ENCODE peak calls at places on chromosomes 12 and 14, in six cellular contexts. One of them, this sample, is unnamed.

GRCh38 chr14:26204954-26205479 is 392.8 kb downstream of the NOVA1 start:
- DNase-seq in chondrocyte: no peak
- DNase-seq in progenitor cell of endocrine pancreas: peak; percentile 20
- DNase-seq in vagina: no peak
- DNase-seq in upper lobe of left lung: no peak
- DNase-seq in CD8-positive, alpha-beta T cell: no peak
- DNase-seq in this sample: no peak

GRCh38 chr12:14743061-14743460 is 46.7 kb upstream of the GUCY2C start:
- DNase-seq in CD8-positive, alpha-beta T cell: no peak
- DNase-seq in chondrocyte: no peak
- DNase-seq in progenitor cell of endocrine pancreas: no peak
- DNase-seq in upper lobe of left lung: no peak
- DNase-seq in vagina: no peak
- DNase-seq in this sample: no peak

GRCh38 chr12:52726451-52726850 is 23.1 kb upstream of the KRT77 start:
- DNase-seq in CD8-positive, alpha-beta T cell: no peak
- DNase-seq in upper lobe of left lung: no peak
- DNase-seq in progenitor cell of endocrine pancreas: no peak
- DNase-seq in vagina: no peak
- DNase-seq in chondrocyte: no peak
- DNase-seq in this sample: no peak

GRCh38 chr12:88308825-88309224 is 166.7 kb downstream of the TMTC3 start:
- DNase-seq in vagina: no peak
- DNase-seq in progenitor cell of endocrine pancreas: no peak
- DNase-seq in chondrocyte: no peak
- DNase-seq in CD8-positive, alpha-beta T cell: no peak
- DNase-seq in upper lobe of left lung: no peak
- DNase-seq in this sample: no peak

GRCh38 chr14:22981090-22982012 is 1.0 kb downstream of the AJUBA start:
- DNase-seq in CD8-positive, alpha-beta T cell: peak; percentile 23
- DNase-seq in upper lobe of left lung: peak; percentile 27
- DNase-seq in chondrocyte: no peak
- DNase-seq in vagina: no peak
- DNase-seq in progenitor cell of endocrine pancreas: no peak
- DNase-seq in this sample: no peak

GRCh38 chr12:6106208-6106607 is 18.3 kb downstream of the VWF start:
- DNase-seq in chondrocyte: no peak
- DNase-seq in progenitor cell of endocrine pancreas: no peak
- DNase-seq in vagina: no peak
- DNase-seq in CD8-positive, alpha-beta T cell: no peak
- DNase-seq in upper lobe of left lung: no peak
- DNase-seq in this sample: no peak

GRCh38 chr12:39752482-39753147 is 133.0 kb upstream of the ABCD2 start:
- DNase-seq in CD8-positive, alpha-beta T cell: no peak
- DNase-seq in progenitor cell of endocrine pancreas: no peak
- DNase-seq in upper lobe of left lung: no peak
- DNase-seq in vagina: no peak
- DNase-seq in chondrocyte: no peak
- DNase-seq in this sample: no peak

GRCh38 chr12:100826323-100826722 is 31.7 kb downstream of the ANO4 start:
- DNase-seq in chondrocyte: no peak
- DNase-seq in CD8-positive, alpha-beta T cell: no peak
- DNase-seq in progenitor cell of endocrine pancreas: peak; percentile 64
- DNase-seq in vagina: no peak
- DNase-seq in upper lobe of left lung: peak; percentile 22
- DNase-seq in this sample: no peak

GRCh38 chr14:36451346-36452065 is 68.5 kb downstream of the NKX2-1 start:
- DNase-seq in vagina: no peak
- DNase-seq in upper lobe of left lung: peak; percentile 82
- DNase-seq in chondrocyte: no peak
- DNase-seq in CD8-positive, alpha-beta T cell: no peak
- DNase-seq in progenitor cell of endocrine pancreas: no peak
- DNase-seq in this sample: no peak

GRCh38 chr12:15596174-15596573 is 193.0 kb downstream of the EPS8 start:
- DNase-seq in CD8-positive, alpha-beta T cell: no peak
- DNase-seq in chondrocyte: no peak
- DNase-seq in vagina: no peak
- DNase-seq in upper lobe of left lung: no peak
- DNase-seq in progenitor cell of endocrine pancreas: no peak
- DNase-seq in this sample: no peak

GRCh38 chr14:101127239-101127638 is 223.7 kb upstream of the RTL1 start:
- DNase-seq in vagina: no peak
- DNase-seq in CD8-positive, alpha-beta T cell: peak; percentile 7
- DNase-seq in upper lobe of left lung: no peak
- DNase-seq in progenitor cell of endocrine pancreas: no peak
- DNase-seq in chondrocyte: no peak
- DNase-seq in this sample: no peak

GRCh38 chr12:96000858-96001257 is 4.7 kb upstream of the HAL start:
- DNase-seq in CD8-positive, alpha-beta T cell: no peak
- DNase-seq in upper lobe of left lung: no peak
- DNase-seq in chondrocyte: no peak
- DNase-seq in progenitor cell of endocrine pancreas: no peak
- DNase-seq in vagina: no peak
- DNase-seq in this sample: no peak

GRCh38 chr14:23352506-23353432 is at the start of gene SLC22A17:
- DNase-seq in progenitor cell of endocrine pancreas: peak; percentile 36
- DNase-seq in upper lobe of left lung: peak; percentile 63
- DNase-seq in chondrocyte: no peak
- DNase-seq in vagina: no peak
- DNase-seq in CD8-positive, alpha-beta T cell: peak; percentile 51
- DNase-seq in this sample: no peak

GRCh38 chr12:49936895-49937294 is 13.6 kb upstream of the AQP2 start:
- DNase-seq in progenitor cell of endocrine pancreas: no peak
- DNase-seq in upper lobe of left lung: no peak
- DNase-seq in vagina: no peak
- DNase-seq in chondrocyte: no peak
- DNase-seq in CD8-positive, alpha-beta T cell: no peak
- DNase-seq in this sample: no peak

GRCh38 chr12:133130808-133131128 is 341 bp downstream of the ZNF10 start:
- DNase-seq in CD8-positive, alpha-beta T cell: no peak
- DNase-seq in vagina: no peak
- DNase-seq in progenitor cell of endocrine pancreas: peak; percentile 14
- DNase-seq in chondrocyte: no peak
- DNase-seq in upper lobe of left lung: peak; percentile 23
- DNase-seq in this sample: no peak

GRCh38 chr12:115035536-115036107 is 351.6 kb upstream of the TBX3 start:
- DNase-seq in vagina: no peak
- DNase-seq in CD8-positive, alpha-beta T cell: no peak
- DNase-seq in upper lobe of left lung: no peak
- DNase-seq in chondrocyte: no peak
- DNase-seq in progenitor cell of endocrine pancreas: no peak
- DNase-seq in this sample: no peak

GRCh38 chr12:123634142-123634561 is 523 bp downstream of the GTF2H3 start:
- DNase-seq in CD8-positive, alpha-beta T cell: no peak
- DNase-seq in chondrocyte: no peak
- DNase-seq in progenitor cell of endocrine pancreas: no peak
- DNase-seq in upper lobe of left lung: no peak
- DNase-seq in vagina: no peak
- DNase-seq in this sample: no peak

GRCh38 chr12:94615284-94616216 is 34.8 kb downstream of the TMCC3 start:
- DNase-seq in chondrocyte: no peak
- DNase-seq in vagina: no peak
- DNase-seq in upper lobe of left lung: no peak
- DNase-seq in progenitor cell of endocrine pancreas: no peak
- DNase-seq in CD8-positive, alpha-beta T cell: no peak
- DNase-seq in this sample: no peak

GRCh38 chr12:122865268-122866231 is 30.3 kb downstream of the HIP1R start:
- DNase-seq in CD8-positive, alpha-beta T cell: no peak
- DNase-seq in progenitor cell of endocrine pancreas: no peak
- DNase-seq in upper lobe of left lung: peak; percentile 63
- DNase-seq in vagina: no peak
- DNase-seq in chondrocyte: no peak
- DNase-seq in this sample: no peak

GRCh38 chr12:76764856-76765255 is 941 bp downstream of the ZDHHC17 start:
- DNase-seq in vagina: no peak
- DNase-seq in upper lobe of left lung: no peak
- DNase-seq in CD8-positive, alpha-beta T cell: no peak
- DNase-seq in progenitor cell of endocrine pancreas: no peak
- DNase-seq in chondrocyte: no peak
- DNase-seq in this sample: peak; percentile 21

GRCh38 chr14:104794099-104794498 is 1.4 kb downstream of the AKT1 start:
- DNase-seq in chondrocyte: no peak
- DNase-seq in CD8-positive, alpha-beta T cell: peak; percentile 44
- DNase-seq in upper lobe of left lung: peak; percentile 82
- DNase-seq in vagina: no peak
- DNase-seq in progenitor cell of endocrine pancreas: peak; percentile 34
- DNase-seq in this sample: no peak

GRCh38 chr14:47665337-47666134 is 9.9 kb downstream of the MDGA2 start:
- DNase-seq in CD8-positive, alpha-beta T cell: no peak
- DNase-seq in chondrocyte: peak; percentile 61
- DNase-seq in vagina: no peak
- DNase-seq in upper lobe of left lung: no peak
- DNase-seq in progenitor cell of endocrine pancreas: no peak
- DNase-seq in this sample: no peak

GRCh38 chr12:9673404-9674225 is 4.1 kb downstream of the CLEC2D start:
- DNase-seq in vagina: no peak
- DNase-seq in chondrocyte: no peak
- DNase-seq in progenitor cell of endocrine pancreas: no peak
- DNase-seq in upper lobe of left lung: peak; percentile 74
- DNase-seq in CD8-positive, alpha-beta T cell: peak; percentile 63
- DNase-seq in this sample: peak; percentile 33

GRCh38 chr14:26765768-26766550 is 168.1 kb upstream of the NOVA1 start:
- DNase-seq in vagina: no peak
- DNase-seq in upper lobe of left lung: peak; percentile 25
- DNase-seq in CD8-positive, alpha-beta T cell: no peak
- DNase-seq in chondrocyte: no peak
- DNase-seq in progenitor cell of endocrine pancreas: no peak
- DNase-seq in this sample: no peak

GRCh38 chr14:101503431-101504095 is 57.7 kb upstream of the DIO3 start:
- DNase-seq in CD8-positive, alpha-beta T cell: no peak
- DNase-seq in progenitor cell of endocrine pancreas: no peak
- DNase-seq in vagina: no peak
- DNase-seq in chondrocyte: peak; percentile 65
- DNase-seq in upper lobe of left lung: peak; percentile 5
- DNase-seq in this sample: peak; percentile 5

GRCh38 chr12:118166946-118167345 is 31.0 kb downstream of the PEBP1 start:
- DNase-seq in progenitor cell of endocrine pancreas: no peak
- DNase-seq in upper lobe of left lung: no peak
- DNase-seq in chondrocyte: no peak
- DNase-seq in vagina: no peak
- DNase-seq in CD8-positive, alpha-beta T cell: no peak
- DNase-seq in this sample: no peak

GRCh38 chr12:118160536-118160935 is 24.6 kb downstream of the PEBP1 start:
- DNase-seq in chondrocyte: no peak
- DNase-seq in upper lobe of left lung: no peak
- DNase-seq in vagina: no peak
- DNase-seq in progenitor cell of endocrine pancreas: no peak
- DNase-seq in CD8-positive, alpha-beta T cell: no peak
- DNase-seq in this sample: no peak

DNA sequence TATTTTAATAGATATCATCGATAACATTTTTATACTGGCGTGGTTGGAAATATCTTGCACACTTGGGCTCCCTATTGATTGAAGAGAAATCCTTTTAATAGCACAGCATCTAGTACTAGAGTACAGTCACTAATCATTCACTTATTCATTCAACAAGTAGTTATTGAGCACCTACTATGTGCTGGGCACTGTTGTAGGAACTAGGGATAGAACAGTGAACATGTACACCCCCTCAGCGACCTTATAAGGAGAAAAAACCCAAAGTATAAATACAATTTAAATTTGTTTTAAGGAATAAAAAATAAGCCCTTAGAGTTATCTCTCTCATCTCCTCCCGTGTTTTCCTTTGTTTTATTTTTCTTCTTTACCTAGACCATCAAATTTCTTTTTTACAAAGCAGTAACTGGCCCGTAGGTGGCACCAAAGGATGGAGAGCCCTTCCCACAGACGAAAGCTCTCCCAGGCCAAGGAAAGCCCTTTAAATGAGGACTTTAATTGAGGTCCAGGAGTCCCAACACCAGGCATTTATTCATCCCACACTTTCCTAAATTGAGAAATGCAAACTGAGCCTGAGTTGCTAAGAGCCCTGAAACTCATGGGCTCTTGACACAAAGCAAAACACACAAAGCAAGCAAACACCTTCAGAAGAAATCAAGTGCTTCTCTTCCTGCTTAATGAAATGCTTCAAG is 29.0 kb downstream of the PEBP1 start:
- DNase-seq in CD8-positive, alpha-beta T cell: no peak
- DNase-seq in upper lobe of left lung: peak; percentile 39
- DNase-seq in chondrocyte: no peak
- DNase-seq in progenitor cell of endocrine pancreas: peak; percentile 24
- DNase-seq in vagina: no peak
- DNase-seq in this sample: no peak
- TF ChIP-seq CTCF in CD8-positive, alpha-beta T cell: no peak
- TF ChIP-seq CTCF in upper lobe of left lung: peak; percentile 14
- TF ChIP-seq CTCF in chondrocyte: peak; percentile 86
- TF ChIP-seq CTCF in progenitor cell of endocrine pancreas: peak; percentile 68
- TF ChIP-seq CTCF in vagina: no peak
- TF ChIP-seq CTCF in this sample: no peak

GRCh38 chr14:87613856-87614255 is 379.1 kb downstream of the GALC start:
- DNase-seq in CD8-positive, alpha-beta T cell: no peak
- DNase-seq in progenitor cell of endocrine pancreas: no peak
- DNase-seq in chondrocyte: no peak
- DNase-seq in upper lobe of left lung: no peak
- DNase-seq in vagina: no peak
- DNase-seq in this sample: no peak

GRCh38 chr14:87617079-87617478 is 375.9 kb downstream of the GALC start:
- DNase-seq in vagina: no peak
- DNase-seq in chondrocyte: no peak
- DNase-seq in CD8-positive, alpha-beta T cell: no peak
- DNase-seq in progenitor cell of endocrine pancreas: no peak
- DNase-seq in upper lobe of left lung: no peak
- DNase-seq in this sample: no peak

GRCh38 chr14:87615822-87616679 is 376.9 kb downstream of the GALC start:
- DNase-seq in CD8-positive, alpha-beta T cell: no peak
- DNase-seq in vagina: no peak
- DNase-seq in chondrocyte: no peak
- DNase-seq in progenitor cell of endocrine pancreas: peak; percentile 54
- DNase-seq in upper lobe of left lung: no peak
- DNase-seq in this sample: no peak

GRCh38 chr14:87615050-87615449 is 377.9 kb downstream of the GALC start:
- DNase-seq in vagina: no peak
- DNase-seq in upper lobe of left lung: no peak
- DNase-seq in chondrocyte: no peak
- DNase-seq in CD8-positive, alpha-beta T cell: no peak
- DNase-seq in progenitor cell of endocrine pancreas: no peak
- DNase-seq in this sample: no peak
- TF ChIP-seq CTCF in vagina: no peak
- TF ChIP-seq CTCF in upper lobe of left lung: no peak
- TF ChIP-seq CTCF in chondrocyte: no peak
- TF ChIP-seq CTCF in CD8-positive, alpha-beta T cell: no peak
- TF ChIP-seq CTCF in progenitor cell of endocrine pancreas: no peak
- TF ChIP-seq CTCF in this sample: no peak

GRCh38 chr12:54138219-54138618 is 50.6 kb downstream of the SMUG1 start:
- DNase-seq in vagina: no peak
- DNase-seq in upper lobe of left lung: no peak
- DNase-seq in chondrocyte: no peak
- DNase-seq in CD8-positive, alpha-beta T cell: no peak
- DNase-seq in progenitor cell of endocrine pancreas: no peak
- DNase-seq in this sample: no peak
- TF ChIP-seq CTCF in vagina: no peak
- TF ChIP-seq CTCF in upper lobe of left lung: no peak
- TF ChIP-seq CTCF in chondrocyte: no peak
- TF ChIP-seq CTCF in CD8-positive, alpha-beta T cell: no peak
- TF ChIP-seq CTCF in progenitor cell of endocrine pancreas: peak; percentile 19
- TF ChIP-seq CTCF in this sample: no peak

DNA sequence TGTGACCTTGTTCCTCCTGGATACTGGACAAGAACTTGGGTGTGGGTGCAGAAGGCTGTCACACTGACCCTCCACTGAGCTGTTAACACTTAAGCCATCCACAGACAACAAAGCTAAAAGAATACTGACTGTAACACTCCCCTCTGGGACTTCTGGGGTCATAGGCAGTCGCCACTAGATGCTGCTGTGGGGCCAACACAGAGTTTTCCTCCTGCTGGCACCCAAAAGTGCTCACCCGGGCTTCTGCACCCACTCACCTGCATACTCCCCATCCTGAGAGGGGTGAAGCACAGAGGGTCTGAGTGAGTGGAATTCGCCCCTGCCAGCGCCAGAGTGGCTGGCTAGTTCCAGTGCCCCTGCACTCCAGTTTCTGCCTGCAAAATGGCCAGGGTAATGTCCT is 422.4 kb upstream of the LMO3 start:
- DNase-seq in upper lobe of left lung: no peak
- DNase-seq in vagina: no peak
- DNase-seq in progenitor cell of endocrine pancreas: no peak
- DNase-seq in chondrocyte: no peak
- DNase-seq in CD8-positive, alpha-beta T cell: no peak
- DNase-seq in this sample: no peak
- TF ChIP-seq CTCF in upper lobe of left lung: no peak
- TF ChIP-seq CTCF in vagina: no peak
- TF ChIP-seq CTCF in progenitor cell of endocrine pancreas: peak; percentile 31
- TF ChIP-seq CTCF in chondrocyte: no peak
- TF ChIP-seq CTCF in CD8-positive, alpha-beta T cell: no peak
- TF ChIP-seq CTCF in this sample: no peak

This sample was measured in natural killer cell.